ENCODE peak calls at places on chromosomes 11 and 22, in five cellular contexts. Q is neural progenitor cell, X is prostate gland, I is fibroblast of villous mesenchyme, J is substantia nigra. D is an unnamed sample.

GRCh38 chr11:130127509-130127908 is 32.1 kb upstream of the ST14 start:
- DNase-seq in Q (no peak), X (no peak), I (no peak), J (no peak), D (no peak)

GRCh38 chr22:46113910-46114517 is 36.3 kb upstream of the PPARA start:
- DNase-seq in Q (no peak), X (no peak), I (no peak), J (no peak), D (no peak)

GRCh38 chr22:37193629-37194191 is 5.7 kb upstream of the C1QTNF6 start:
- DNase-seq in Q (no peak), X (no peak), I (peak; percentile 83), J (no peak), D (no peak)

GRCh38 chr11:102545701-102546100 is 15.2 kb upstream of the MMP7 start:
- DNase-seq in Q (no peak), X (no peak), I (no peak), J (no peak), D (no peak)

GRCh38 chr22:27648074-27648473 is 153.5 kb downstream of the MN1 start:
- DNase-seq in Q (no peak), X (no peak), I (no peak), J (no peak), D (no peak)

GRCh38 chr11:35641206-35641885 is 21.2 kb upstream of the TRIM44 start:
- DNase-seq in Q (peak; percentile 71), X (no peak), I (peak; percentile 57), J (no peak), D (peak; percentile 65)

GRCh38 chr11:1017269-1018005 is 19.1 kb downstream of the MUC6 start:
- DNase-seq in Q (no peak), X (peak; percentile 29), I (no peak), J (no peak), D (no peak)

GRCh38 chr22:39215070-39215396 is 29.7 kb downstream of the PDGFB start:
- DNase-seq in Q (no peak), X (no peak), I (no peak), J (no peak), D (no peak)

GRCh38 chr11:123742778-123743177 is 1.3 kb upstream of the ZNF202 start:
- DNase-seq in Q (no peak), X (no peak), I (no peak), J (no peak), D (no peak)

GRCh38 chr22:44758354-44758969 is 6.1 kb downstream of the ARHGAP8 start:
- DNase-seq in Q (no peak), X (no peak), I (peak; percentile 44), J (no peak), D (no peak)

GRCh38 chr22:33573479-33573878 is 346.8 kb downstream of the LARGE1 start:
- DNase-seq in Q (no peak), X (no peak), I (no peak), J (no peak), D (no peak)

GRCh38 chr11:18490319-18490718 is 34.7 kb downstream of the LDHAL6A start:
- DNase-seq in Q (no peak), X (no peak), I (no peak), J (no peak), D (no peak)

GRCh38 chr11:114348200-114349191 is 51.8 kb downstream of the C11orf71 start:
- DNase-seq in Q (peak; percentile 64), X (peak; percentile 70), I (peak; percentile 79), J (peak; percentile 31), D (peak; percentile 85)

GRCh38 chr11:86737752-86738151 is 62.6 kb upstream of the PRSS23 start:
- DNase-seq in Q (no peak), X (no peak), I (peak; percentile 66), J (no peak), D (no peak)

GRCh38 chr11:36231300-36231699 is 57.9 kb downstream of the COMMD9 start:
- DNase-seq in Q (no peak), X (no peak), I (peak; percentile 85), J (no peak), D (no peak)

GRCh38 chr11:61158691-61159381 is 2.4 kb downstream of the VPS37C start:
- DNase-seq in Q (no peak), X (peak; percentile 80), I (peak; percentile 84), J (no peak), D (no peak)

GRCh38 chr11:12769834-12770345 is 95.7 kb downstream of the TEAD1 start:
- DNase-seq in Q (no peak), X (no peak), I (peak; percentile 84), J (no peak), D (no peak)

GRCh38 chr11:93196816-93197382 is 892 bp downstream of the SLC36A4 start:
- DNase-seq in Q (no peak), X (no peak), I (no peak), J (no peak), D (no peak)

GRCh38 chr11:1390603-1391164 is 950 bp downstream of the BRSK2 start:
- DNase-seq in Q (peak; percentile 90), X (no peak), I (peak; percentile 9), J (peak; percentile 62), D (peak; percentile 47)

GRCh38 chr11:1139441-1140066 is 18.2 kb upstream of the MUC5AC start:
- DNase-seq in Q (no peak), X (no peak), I (peak; percentile 86), J (no peak), D (no peak)

GRCh38 chr11:69471329-69472052 is 10.0 kb upstream of the LINC01488 start:
- DNase-seq in Q (peak; percentile 90), X (no peak), I (peak; percentile 13), J (no peak), D (peak; percentile 71)

GRCh38 chr22:23522642-23523251 is 57.3 kb downstream of the IGLL1 start:
- DNase-seq in Q (peak; percentile 42), X (no peak), I (peak; percentile 19), J (no peak), D (no peak)

D was measured in ELF-1.